ENCODE peak calls at places on chromosomes 1 and 21, in six cellular contexts. One of them, this sample, is unnamed.

GRCh38 chr1:27435566-27436203 is 43.3 kb downstream of the GPR3 start:
- DNase-seq in NCI-H2171 treated with DMSO at 0.1 percent for 48 hours: no peak
- DNase-seq in stimulated activated CD8-positive, alpha-beta memory T cell treated with anti-CD3 and anti-CD28 coated beads, Interleukin-2, amount 100 ng/mL, for 1 hour: no peak
- DNase-seq in AG08396: no peak
- DNase-seq in activated CD8-positive, alpha-beta memory T cell treated with anti-CD3 and anti-CD28 coated beads for 1 hour: no peak
- DNase-seq in iPS-NIHi11: no peak
- DNase-seq in this sample: no peak

GRCh38 chr1:248818505-248819374 is 7.0 kb downstream of the SH3BP5L start:
- DNase-seq in NCI-H2171 treated with DMSO at 0.1 percent for 48 hours: no peak
- DNase-seq in stimulated activated CD8-positive, alpha-beta memory T cell treated with anti-CD3 and anti-CD28 coated beads, Interleukin-2, amount 100 ng/mL, for 1 hour: no peak
- DNase-seq in AG08396: peak
- DNase-seq in activated CD8-positive, alpha-beta memory T cell treated with anti-CD3 and anti-CD28 coated beads for 1 hour: no peak
- DNase-seq in iPS-NIHi11: no peak
- DNase-seq in this sample: no peak

GRCh38 chr1:192140382-192140781 is 17.9 kb upstream of the RGS18 start:
- DNase-seq in NCI-H2171 treated with DMSO at 0.1 percent for 48 hours: no peak
- DNase-seq in stimulated activated CD8-positive, alpha-beta memory T cell treated with anti-CD3 and anti-CD28 coated beads, Interleukin-2, amount 100 ng/mL, for 1 hour: no peak
- DNase-seq in AG08396: no peak
- DNase-seq in activated CD8-positive, alpha-beta memory T cell treated with anti-CD3 and anti-CD28 coated beads for 1 hour: no peak
- DNase-seq in iPS-NIHi11: no peak
- DNase-seq in this sample: no peak

GRCh38 chr1:202278751-202279150 is 63.0 kb downstream of the UBE2T start:
- DNase-seq in NCI-H2171 treated with DMSO at 0.1 percent for 48 hours: no peak
- DNase-seq in stimulated activated CD8-positive, alpha-beta memory T cell treated with anti-CD3 and anti-CD28 coated beads, Interleukin-2, amount 100 ng/mL, for 1 hour: no peak
- DNase-seq in AG08396: no peak
- DNase-seq in activated CD8-positive, alpha-beta memory T cell treated with anti-CD3 and anti-CD28 coated beads for 1 hour: no peak
- DNase-seq in iPS-NIHi11: no peak
- DNase-seq in this sample: no peak

GRCh38 chr1:22562584-22563551 is at the start of gene EPHA8:
- DNase-seq in NCI-H2171 treated with DMSO at 0.1 percent for 48 hours: peak
- DNase-seq in stimulated activated CD8-positive, alpha-beta memory T cell treated with anti-CD3 and anti-CD28 coated beads, Interleukin-2, amount 100 ng/mL, for 1 hour: no peak
- DNase-seq in AG08396: no peak
- DNase-seq in activated CD8-positive, alpha-beta memory T cell treated with anti-CD3 and anti-CD28 coated beads for 1 hour: no peak
- DNase-seq in iPS-NIHi11: peak
- DNase-seq in this sample: no peak

GRCh38 chr21:45972353-45972715 is 9.2 kb upstream of the COL6A1 start:
- DNase-seq in NCI-H2171 treated with DMSO at 0.1 percent for 48 hours: no peak
- DNase-seq in stimulated activated CD8-positive, alpha-beta memory T cell treated with anti-CD3 and anti-CD28 coated beads, Interleukin-2, amount 100 ng/mL, for 1 hour: no peak
- DNase-seq in AG08396: peak
- DNase-seq in activated CD8-positive, alpha-beta memory T cell treated with anti-CD3 and anti-CD28 coated beads for 1 hour: no peak
- DNase-seq in iPS-NIHi11: no peak
- DNase-seq in this sample: no peak

GRCh38 chr1:53066941-53067738 is 5.1 kb downstream of the PODN start:
- DNase-seq in NCI-H2171 treated with DMSO at 0.1 percent for 48 hours: no peak
- DNase-seq in stimulated activated CD8-positive, alpha-beta memory T cell treated with anti-CD3 and anti-CD28 coated beads, Interleukin-2, amount 100 ng/mL, for 1 hour: no peak
- DNase-seq in AG08396: no peak
- DNase-seq in activated CD8-positive, alpha-beta memory T cell treated with anti-CD3 and anti-CD28 coated beads for 1 hour: no peak
- DNase-seq in iPS-NIHi11: no peak
- DNase-seq in this sample: no peak

GRCh38 chr1:2372551-2373490 is 18.5 kb downstream of the MORN1 start:
- DNase-seq in NCI-H2171 treated with DMSO at 0.1 percent for 48 hours: no peak
- DNase-seq in stimulated activated CD8-positive, alpha-beta memory T cell treated with anti-CD3 and anti-CD28 coated beads, Interleukin-2, amount 100 ng/mL, for 1 hour: no peak
- DNase-seq in AG08396: no peak
- DNase-seq in activated CD8-positive, alpha-beta memory T cell treated with anti-CD3 and anti-CD28 coated beads for 1 hour: no peak
- DNase-seq in iPS-NIHi11: peak
- DNase-seq in this sample: no peak

GRCh38 chr1:236494586-236495207 is 29.1 kb upstream of the LGALS8 start:
- DNase-seq in NCI-H2171 treated with DMSO at 0.1 percent for 48 hours: peak
- DNase-seq in stimulated activated CD8-positive, alpha-beta memory T cell treated with anti-CD3 and anti-CD28 coated beads, Interleukin-2, amount 100 ng/mL, for 1 hour: no peak
- DNase-seq in AG08396: no peak
- DNase-seq in activated CD8-positive, alpha-beta memory T cell treated with anti-CD3 and anti-CD28 coated beads for 1 hour: no peak
- DNase-seq in iPS-NIHi11: no peak
- DNase-seq in this sample: no peak

GRCh38 chr1:7648761-7649384 is 122.2 kb upstream of the VAMP3 start:
- DNase-seq in NCI-H2171 treated with DMSO at 0.1 percent for 48 hours: peak
- DNase-seq in stimulated activated CD8-positive, alpha-beta memory T cell treated with anti-CD3 and anti-CD28 coated beads, Interleukin-2, amount 100 ng/mL, for 1 hour: no peak
- DNase-seq in AG08396: no peak
- DNase-seq in activated CD8-positive, alpha-beta memory T cell treated with anti-CD3 and anti-CD28 coated beads for 1 hour: no peak
- DNase-seq in iPS-NIHi11: no peak
- DNase-seq in this sample: no peak

GRCh38 chr1:55938376-55938850 is 641.0 kb downstream of the PLPP3 start:
- DNase-seq in NCI-H2171 treated with DMSO at 0.1 percent for 48 hours: no peak
- DNase-seq in stimulated activated CD8-positive, alpha-beta memory T cell treated with anti-CD3 and anti-CD28 coated beads, Interleukin-2, amount 100 ng/mL, for 1 hour: no peak
- DNase-seq in AG08396: no peak
- DNase-seq in activated CD8-positive, alpha-beta memory T cell treated with anti-CD3 and anti-CD28 coated beads for 1 hour: no peak
- DNase-seq in iPS-NIHi11: no peak
- DNase-seq in this sample: no peak

GRCh38 chr1:37930246-37931142 is 16.4 kb downstream of the INPP5B start:
- DNase-seq in NCI-H2171 treated with DMSO at 0.1 percent for 48 hours: no peak
- DNase-seq in stimulated activated CD8-positive, alpha-beta memory T cell treated with anti-CD3 and anti-CD28 coated beads, Interleukin-2, amount 100 ng/mL, for 1 hour: no peak
- DNase-seq in AG08396: no peak
- DNase-seq in activated CD8-positive, alpha-beta memory T cell treated with anti-CD3 and anti-CD28 coated beads for 1 hour: no peak
- DNase-seq in iPS-NIHi11: no peak
- DNase-seq in this sample: no peak

GRCh38 chr1:1120096-1120495 is 4.2 kb upstream of the C1orf159 start:
- DNase-seq in NCI-H2171 treated with DMSO at 0.1 percent for 48 hours: no peak
- DNase-seq in stimulated activated CD8-positive, alpha-beta memory T cell treated with anti-CD3 and anti-CD28 coated beads, Interleukin-2, amount 100 ng/mL, for 1 hour: no peak
- DNase-seq in AG08396: no peak
- DNase-seq in activated CD8-positive, alpha-beta memory T cell treated with anti-CD3 and anti-CD28 coated beads for 1 hour: no peak
- DNase-seq in iPS-NIHi11: no peak
- DNase-seq in this sample: no peak

GRCh38 chr21:43835861-43836260 is 29.2 kb upstream of the AGPAT3 start:
- DNase-seq in NCI-H2171 treated with DMSO at 0.1 percent for 48 hours: no peak
- DNase-seq in stimulated activated CD8-positive, alpha-beta memory T cell treated with anti-CD3 and anti-CD28 coated beads, Interleukin-2, amount 100 ng/mL, for 1 hour: no peak
- DNase-seq in AG08396: no peak
- DNase-seq in activated CD8-positive, alpha-beta memory T cell treated with anti-CD3 and anti-CD28 coated beads for 1 hour: no peak
- DNase-seq in iPS-NIHi11: no peak
- DNase-seq in this sample: no peak